ENCODE peak calls at places on chromosomes 11 and 22, in six cellular contexts. I, B, T, S, Y and C are unnamed samples.

GRCh38 chr11:76672431-76673163 is 2.0 kb upstream of the LRRC32 start:
- DNase-seq in B (no peak), I (no peak), S (no peak), Y (no peak), T (no peak), C (no peak)

GRCh38 chr11:113553905-113554304 is 78.7 kb upstream of the DRD2 start:
- DNase-seq in S (no peak), B (no peak), T (no peak), Y (peak; percentile 70), I (no peak), C (no peak)

GRCh38 chr11:22795914-22796313 is 33.7 kb downstream of the SVIP start:
- DNase-seq in I (no peak), S (no peak), T (no peak), Y (no peak), B (no peak), C (no peak)

GRCh38 chr11:123426766-123427165 is 3.3 kb upstream of the GRAMD1B start:
- DNase-seq in S (no peak), I (no peak), T (no peak), Y (no peak), B (no peak), C (no peak)

GRCh38 chr11:8867035-8867434 is 44.0 kb upstream of the AKIP1 start:
- DNase-seq in S (no peak), Y (no peak), T (no peak), B (peak; percentile 21), I (no peak), C (no peak)

GRCh38 chr11:36098046-36098445 is 154.2 kb downstream of the LDLRAD3 start:
- DNase-seq in B (no peak), Y (peak; percentile 66), I (no peak), T (no peak), S (no peak), C (no peak)

GRCh38 chr11:106466441-106467190 is 389.2 kb downstream of the AASDHPPT start:
- DNase-seq in Y (no peak), S (no peak), T (no peak), B (no peak), I (no peak), C (no peak)

GRCh38 chr11:65672180-65672860 is 9.6 kb upstream of the RELA start:
- DNase-seq in T (no peak), B (no peak), S (no peak), Y (no peak), I (no peak), C (no peak)

GRCh38 chr11:72216638-72217037 is at the start of gene FOLR2:
- DNase-seq in T (no peak), S (no peak), B (no peak), Y (no peak), I (no peak), C (no peak)

GRCh38 chr11:108093128-108093904 is 28.1 kb upstream of the ACAT1 start:
- DNase-seq in I (no peak), T (no peak), B (no peak), Y (no peak), S (no peak), C (no peak)

GRCh38 chr11:92296138-92296515 is 71.5 kb downstream of the FAT3 start:
- DNase-seq in S (no peak), Y (no peak), I (no peak), B (peak; percentile 35), T (no peak), C (no peak)

GRCh38 chr11:61056981-61057380 is 45.3 kb upstream of the CD5 start:
- DNase-seq in B (no peak), T (no peak), S (no peak), I (no peak), Y (no peak), C (peak; percentile 30)

GRCh38 chr22:30435674-30436126 is 10.1 kb downstream of the MTFP1 start:
- DNase-seq in I (no peak), T (no peak), Y (no peak), S (no peak), B (no peak), C (no peak)

GRCh38 chr11:71147331-71147730 is 105.0 kb downstream of the SHANK2 start:
- DNase-seq in T (no peak), I (no peak), B (no peak), Y (no peak), S (no peak), C (no peak)

GRCh38 chr22:38923463-38924196 is 33.8 kb upstream of the APOBEC3A start:
- DNase-seq in Y (peak; percentile 91), I (peak; percentile 80), T (peak; percentile 73), S (peak; percentile 79), B (peak; percentile 83), C (no peak)

GRCh38 chr11:39385911-39386310 is 2073.5 kb downstream of the LRRC4C start:
- DNase-seq in T (no peak), Y (no peak), B (no peak), I (no peak), S (no peak), C (no peak)

GRCh38 chr11:106950067-106950491 is 68.2 kb downstream of the GUCY1A2 start:
- DNase-seq in Y (no peak), B (peak; percentile 45), S (no peak), T (no peak), I (peak; percentile 6), C (no peak)

GRCh38 chr11:46105134-46105628 is 16.1 kb downstream of the PHF21A start:
- DNase-seq in B (no peak), I (no peak), S (no peak), Y (peak; percentile 20), T (no peak), C (no peak)

GRCh38 chr11:61555051-61555969 is 25.6 kb downstream of the SYT7 start:
- DNase-seq in I (no peak), Y (peak; percentile 60), B (no peak), T (no peak), S (no peak), C (no peak)

GRCh38 chr22:48779211-48779643 is 1048.4 kb downstream of the BRD1 start:
- DNase-seq in T (no peak), B (no peak), Y (no peak), S (no peak), I (no peak), C (no peak)

GRCh38 chr11:120336641-120337132 is 474 bp downstream of the ARHGEF12 start:
- DNase-seq in I (no peak), Y (peak; percentile 61), B (no peak), S (no peak), T (peak; percentile 66), C (no peak)

GRCh38 chr11:118002541-118003019 is 16.4 kb downstream of the IL10RA start:
- DNase-seq in Y (no peak), T (peak; percentile 58), S (no peak), B (no peak), I (peak; percentile 57), C (no peak)

GRCh38 chr11:19447150-19447566 is 206.4 kb upstream of the E2F8 start:
- DNase-seq in B (peak; percentile 37), T (no peak), Y (no peak), S (no peak), I (no peak), C (no peak)

GRCh38 chr11:94546886-94547285 is 3.2 kb downstream of the FUT4 start:
- DNase-seq in I (no peak), S (no peak), T (no peak), B (peak; percentile 19), Y (no peak), C (no peak)
- TF ChIP-seq CTCF in I (no peak), S (no peak), T (no peak), B (no peak), Y (no peak), C (no peak)

DNA sequence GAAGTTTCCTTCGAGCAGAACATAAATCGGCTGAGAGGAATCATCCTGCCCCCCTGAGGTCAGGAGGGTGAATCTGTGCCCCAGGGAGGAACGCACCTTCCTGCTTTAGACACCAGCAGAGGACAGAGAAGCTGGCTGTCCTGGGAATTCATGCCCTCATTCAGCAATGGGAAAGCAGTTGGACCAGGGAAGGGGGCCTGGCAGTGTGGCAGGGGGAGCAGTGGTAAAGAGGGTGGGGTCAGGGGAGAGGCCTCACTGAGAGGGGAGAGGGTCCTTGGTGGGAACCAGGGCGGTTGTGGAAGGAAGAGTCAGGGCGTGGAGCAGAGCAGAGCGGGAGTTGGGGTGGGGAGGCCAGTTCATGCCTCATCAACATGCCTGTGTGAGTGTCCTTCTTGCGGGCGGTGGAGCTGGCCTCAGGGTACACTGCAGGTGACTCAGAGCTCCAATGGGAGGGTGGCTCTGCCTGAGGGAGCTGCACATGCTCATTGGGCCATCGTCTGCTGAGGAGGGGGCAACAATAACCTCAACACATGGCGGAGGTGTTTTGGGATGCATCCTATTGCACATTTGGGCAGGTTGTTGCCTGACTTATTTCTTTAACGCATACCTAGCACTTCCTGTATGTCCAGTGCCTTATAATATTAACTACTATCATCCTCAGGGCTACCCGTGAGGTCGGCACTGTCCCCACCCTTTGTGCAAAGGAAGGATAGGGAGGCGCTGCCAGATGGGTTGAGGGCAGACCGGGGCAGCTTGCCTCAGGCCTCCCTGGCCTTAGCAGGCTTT is 23.2 kb downstream of the MED15 start:
- DNase-seq in S (no peak), T (peak; percentile 53), I (no peak), B (peak; percentile 90), Y (no peak), C (peak; percentile 93)
- H3K4me3 ChIP-seq in S (no peak overlapping the region), T (no peak overlapping the region), I (no peak overlapping the region), B (no peak overlapping the region), Y (no peak overlapping the region), C (no peak overlapping the region)

DNA sequence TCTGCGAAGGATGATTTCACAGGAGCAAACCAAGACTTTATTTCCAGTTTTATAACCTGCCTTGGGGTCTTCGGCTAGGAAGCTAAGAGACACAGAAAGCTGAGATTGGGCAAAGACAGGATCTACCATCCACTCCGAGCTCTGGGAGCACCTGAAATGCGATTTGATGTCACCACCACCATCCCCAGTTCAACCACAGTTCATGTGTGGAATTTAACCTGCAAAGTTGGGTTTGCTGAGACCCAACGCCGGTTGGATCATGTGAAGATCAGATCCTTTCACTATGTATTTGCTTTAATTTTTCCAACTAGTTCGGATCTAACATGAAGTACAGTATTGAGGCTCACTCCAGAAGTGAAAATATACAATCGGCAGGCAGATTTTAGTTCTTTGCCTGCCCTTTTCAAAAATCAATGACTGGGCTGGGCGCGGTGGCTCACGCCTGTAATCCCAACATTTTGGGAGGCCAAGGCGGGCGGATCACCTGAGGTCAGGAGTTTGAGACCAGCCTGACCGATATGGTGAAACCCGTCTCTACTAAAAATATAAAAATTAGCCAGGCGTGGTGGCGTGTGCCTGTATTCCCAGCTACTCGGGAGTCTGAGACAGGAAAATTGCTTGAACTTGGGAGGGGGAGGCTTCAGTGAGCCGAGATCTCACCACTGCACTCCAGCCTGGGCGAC is 1.4 kb upstream of the C11orf24 start:
- DNase-seq in Y (no peak), I (no peak), T (no peak), B (no peak), S (no peak), C (no peak)
- H3K4me1 ChIP-seq in Y (no peaks in the 10 kb centered on the region), I (peaks cover 3% of the 10 kb centered on the region), T (peaks cover 25% of the 10 kb centered on the region), B (peaks cover 35% of the 10 kb centered on the region), S (peaks cover 25% of the 10 kb centered on the region), C (peaks cover 24% of the 10 kb centered on the region)

GRCh38 chr11:131073167-131073566 is 156.9 kb upstream of the SNX19 start:
- DNase-seq in T (no peak), S (no peak), B (no peak), I (no peak), Y (no peak), C (no peak)

GRCh38 chr11:131064373-131064991 is 148.2 kb upstream of the SNX19 start:
- DNase-seq in S (peak; percentile 68), B (peak; percentile 43), Y (peak; percentile 61), T (peak; percentile 28), I (peak; percentile 33), C (no peak)

GRCh38 chr11:131065435-131066295 is 149.4 kb upstream of the SNX19 start:
- DNase-seq in T (no peak), B (no peak), Y (no peak), I (no peak), S (no peak), C (no peak)

GRCh38 chr11:131066551-131066950 is 150.3 kb upstream of the SNX19 start:
- DNase-seq in Y (no peak), B (no peak), S (no peak), I (no peak), T (no peak), C (no peak)

GRCh38 chr11:131070365-131070764 is 154.1 kb upstream of the SNX19 start:
- DNase-seq in Y (no peak), I (no peak), S (no peak), T (no peak), B (no peak), C (no peak)
- TF ChIP-seq CTCF in Y (no peak), I (no peak), S (no peak), T (no peak), B (no peak), C (no peak)